ENCODE peak calls at places on chromosomes 3 and 15, in six cellular contexts. Z is left ventricle myocardium inferior, I is mucosa of descending colon, J is transverse colon, X is Caco-2, U is fibroblast of lung. V is an unnamed sample. For H3K4me1 and H3K9me3, the result is how much of the 10 kb centered on the place peaks cover.

GRCh38 chr3:183265157-183265642 is 12.1 kb downstream of the B3GNT5 start:
- DNase-seq in Z (peak), I (peak), J (no peak), X (no peak), U (peak), V (no peak)

GRCh38 chr15:89654311-89654761 is 931 bp downstream of the KIF7 start:
- DNase-seq in Z (no peak), I (no peak), J (no peak), X (no peak), U (peak), V (no peak)

GRCh38 chr15:74610302-74610951 is 5.2 kb upstream of the CLK3 start:
- DNase-seq in Z (peak), I (no peak), J (no peak), X (no peak), U (peak), V (no peak)

GRCh38 chr3:148309390-148310035 is 388.2 kb upstream of the AGTR1 start:
- DNase-seq in Z (no peak), I (peak), J (peak), X (peak), U (peak), V (peak)

GRCh38 chr3:136632625-136633081 is 119.5 kb downstream of the STAG1 start:
- DNase-seq in Z (no peak), I (no peak), J (no peak), X (no peak), U (no peak), V (no peak)

GRCh38 chr3:177050466-177051237 is 146.6 kb downstream of the TBL1XR1 start:
- DNase-seq in Z (no peak), I (peak), J (no peak), X (no peak), U (peak), V (no peak)

GRCh38 chr3:194879126-194879887 is 193.6 kb downstream of the FAM43A start:
- DNase-seq in Z (no peak), I (no peak), J (peak), X (no peak), U (no peak), V (no peak)

GRCh38 chr15:80619677-80620076 is 75.4 kb upstream of the ABHD17C start:
- DNase-seq in Z (no peak), I (peak), J (no peak), X (no peak), U (peak), V (no peak)

GRCh38 chr3:43499256-43499655 is 122.6 kb downstream of the ANO10 start:
- DNase-seq in Z (no peak), I (no peak), J (no peak), X (no peak), U (no peak), V (no peak)

GRCh38 chr15:34795267-34796081 is at the start of gene ACTC1:
- DNase-seq in Z (peak), I (no peak), J (no peak), X (no peak), U (peak), V (no peak)

GRCh38 chr3:132654190-132654589 is 5.4 kb downstream of the ACAD11 start:
- DNase-seq in Z (no peak), I (no peak), J (no peak), X (no peak), U (no peak), V (no peak)

GRCh38 chr3:77392181-77392580 is 352.3 kb downstream of the ROBO2 start:
- DNase-seq in Z (no peak), I (no peak), J (no peak), X (no peak), U (no peak), V (no peak)

GRCh38 chr3:38457111-38458003 is 3.7 kb downstream of the ACVR2B start:
- DNase-seq in Z (no peak), I (no peak), J (no peak), X (no peak), U (no peak), V (no peak)

GRCh38 chr3:148366743-148367410 is 330.8 kb upstream of the AGTR1 start:
- DNase-seq in Z (no peak), I (no peak), J (no peak), X (no peak), U (peak), V (no peak)

GRCh38 chr3:54506603-54507002 is 384.3 kb downstream of the CACNA2D3 start:
- DNase-seq in Z (no peak), I (no peak), J (no peak), X (no peak), U (no peak), V (no peak)

GRCh38 chr15:34783986-34784385 is 11.4 kb downstream of the ACTC1 start:
- DNase-seq in Z (no peak), I (no peak), J (no peak), X (no peak), U (no peak), V (no peak)

GRCh38 chr3:9976736-9977709 is 9.6 kb downstream of the EMC3 start:
- DNase-seq in Z (peak), I (peak), J (peak), X (peak), U (peak), V (no peak)

GRCh38 chr3:52095990-52096775 is 39.8 kb upstream of the DUSP7 start:
- DNase-seq in Z (no peak), I (no peak), J (no peak), X (no peak), U (no peak), V (no peak)

GRCh38 chr3:193243571-193243970 is 2.5 kb downstream of the PLAAT1 start:
- DNase-seq in Z (no peak), I (no peak), J (no peak), X (no peak), U (no peak), V (no peak)

GRCh38 chr3:193236990-193237389 is 4.0 kb upstream of the PLAAT1 start:
- DNase-seq in Z (no peak), I (no peak), J (no peak), X (no peak), U (no peak), V (no peak)

GRCh38 chr3:193240850-193241706 is at the start of gene PLAAT1:
- DNase-seq in Z (peak), I (peak), J (peak), X (peak), U (peak), V (no peak)

DNA sequence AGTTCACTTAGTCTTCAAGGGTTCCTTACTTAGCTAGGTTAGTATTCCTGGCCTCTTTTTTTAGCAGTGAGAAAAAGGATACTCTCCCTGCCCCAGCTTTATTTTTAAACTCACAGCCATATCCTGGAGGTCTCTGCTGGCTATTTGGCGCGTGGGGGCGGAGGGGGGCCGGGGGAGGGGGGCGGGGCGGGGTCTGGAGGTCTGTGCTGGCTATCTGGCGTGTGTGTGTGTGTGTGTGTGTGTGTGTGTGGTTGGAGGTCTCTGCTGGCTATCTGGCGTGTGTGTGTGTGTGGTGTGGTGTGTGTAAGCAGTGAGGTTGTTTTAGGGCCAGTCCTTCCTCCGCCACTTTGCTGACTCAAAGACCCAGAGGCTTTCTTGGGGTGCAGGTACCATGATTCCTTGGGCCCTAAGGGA is 579 bp upstream of the PLAAT1 start:
- DNase-seq in Z (peak), I (no peak), J (no peak), X (no peak), U (no peak), V (no peak)
- H3K4me1 ChIP-seq in Z (under half), I (under half), J (under half), X (under half), U (under half), V (under half)

GRCh38 chr3:185233328-185233727 is 20.5 kb downstream of the EHHADH start:
- DNase-seq in Z (no peak), I (no peak), J (no peak), X (no peak), U (no peak), V (no peak)
- H3K9me3 ChIP-seq in Z (half or more), I (under half), J (under half), X (under half), U (under half), V (under half)

GRCh38 chr3:150958694-150959093 is 13.8 kb downstream of the CLRN1 start:
- DNase-seq in Z (no peak), I (no peak), J (no peak), X (no peak), U (no peak), V (no peak)

GRCh38 chr3:150956376-150956775 is 16.2 kb downstream of the CLRN1 start:
- DNase-seq in Z (no peak), I (no peak), J (no peak), X (no peak), U (peak), V (no peak)

GRCh38 chr3:150961949-150962348 is 10.6 kb downstream of the CLRN1 start:
- DNase-seq in Z (no peak), I (no peak), J (no peak), X (no peak), U (no peak), V (no peak)

GRCh38 chr3:150965436-150965835 is 7.1 kb downstream of the CLRN1 start:
- DNase-seq in Z (no peak), I (no peak), J (no peak), X (no peak), U (no peak), V (no peak)

GRCh38 chr3:150960708-150961684 is 11.5 kb downstream of the CLRN1 start:
- DNase-seq in Z (no peak), I (no peak), J (no peak), X (no peak), U (no peak), V (no peak)
- H3K4me3 ChIP-seq in Z (no peak), I (no peak), J (no peak), X (no peak), U (no peak), V (no peak)

GRCh38 chr3:112776000-112776399 is 70.7 kb downstream of the CD200R1L start:
- DNase-seq in Z (no peak), I (no peak), J (no peak), X (no peak), U (no peak), V (no peak)
- H3K4me1 ChIP-seq in Z (under half), I (under half), J (under half), X (under half), U (half or more), V (under half)

DNA sequence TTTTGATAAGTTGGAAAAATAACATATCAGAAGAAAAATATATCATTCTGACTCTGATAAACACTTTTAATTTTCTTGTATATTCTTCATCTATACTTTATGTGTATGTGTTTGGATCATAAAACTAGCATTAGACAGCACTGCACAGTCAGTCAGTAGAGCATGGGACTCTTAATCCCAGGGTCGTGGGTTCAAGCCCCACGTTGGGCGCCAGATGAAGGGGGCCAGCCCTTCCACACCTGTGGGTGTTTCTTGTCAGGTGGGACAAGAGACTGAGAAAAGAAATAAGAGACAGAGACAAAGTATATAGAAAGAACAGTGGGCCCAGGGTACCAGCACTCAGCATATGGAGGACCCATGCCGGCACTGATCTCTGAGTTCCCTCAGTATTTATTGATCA is 546.0 kb upstream of the NR2F2 start:
- DNase-seq in Z (no peak), I (no peak), J (no peak), X (no peak), U (no peak), V (no peak)
- H3K9me3 ChIP-seq in Z (half or more), I (under half), J (under half), X (under half), U (under half), V (under half)

DNA sequence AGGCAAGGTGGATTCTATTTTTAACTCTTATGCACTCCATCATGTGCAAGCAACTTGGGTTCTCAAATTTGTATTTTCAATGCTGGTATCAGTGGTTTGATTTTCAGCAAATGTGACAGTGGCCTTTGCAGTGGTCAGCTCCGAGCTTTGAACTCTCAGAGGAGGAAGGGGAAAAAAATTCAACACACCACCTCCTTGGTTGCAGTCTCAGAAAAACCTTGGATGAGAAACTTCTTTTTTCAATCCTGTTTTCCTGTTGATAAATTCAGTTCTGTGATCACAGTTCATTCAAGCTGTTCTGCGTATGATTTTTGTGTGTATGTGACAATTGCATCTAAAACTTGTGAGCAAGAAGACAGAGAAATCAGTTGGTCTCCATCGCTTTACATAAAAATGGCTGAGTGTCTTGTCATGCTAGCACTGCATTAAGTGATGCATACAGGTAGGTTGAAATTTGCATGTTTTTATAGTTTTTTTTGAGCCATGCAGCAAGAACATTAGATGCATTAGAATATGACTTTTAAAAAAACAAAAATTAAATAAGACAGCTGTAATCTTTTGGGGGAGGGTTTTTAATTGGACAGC is 19.2 kb downstream of the ZBTB38 start:
- DNase-seq in Z (no peak), I (no peak), J (no peak), X (no peak), U (no peak), V (no peak)
- H3K4me3 ChIP-seq in Z (no peak), I (no peak), J (no peak), X (no peak), U (peak), V (no peak)